ENCODE peak calls at places on chromosomes 4 and X, in five cellular contexts. One of them, this sample, is unnamed.

GRCh38 chrX:45421806-45422205 is 221.1 kb upstream of the DIPK2B start:
- DNase-seq in body of pancreas: no peak
- DNase-seq in mammary epithelial cell: peak
- DNase-seq in SK-N-SH: no peak
- DNase-seq in fibroblast of lung: no peak
- DNase-seq in this sample: no peak

GRCh38 chr4:14867847-14868246 is 134.4 kb upstream of the CPEB2 start:
- DNase-seq in fibroblast of lung: no peak
- DNase-seq in body of pancreas: no peak
- DNase-seq in SK-N-SH: no peak
- DNase-seq in mammary epithelial cell: no peak
- DNase-seq in this sample: no peak

GRCh38 chr4:51870441-51871188 is 27.7 kb downstream of the DCUN1D4 start:
- DNase-seq in SK-N-SH: no peak
- DNase-seq in body of pancreas: no peak
- DNase-seq in fibroblast of lung: peak
- DNase-seq in mammary epithelial cell: no peak
- DNase-seq in this sample: peak

GRCh38 chrX:23742174-23742692 is 843 bp downstream of the ACOT9 start:
- DNase-seq in fibroblast of lung: peak
- DNase-seq in body of pancreas: peak
- DNase-seq in SK-N-SH: peak
- DNase-seq in mammary epithelial cell: peak
- DNase-seq in this sample: peak

GRCh38 chr4:179597301-179597700 is 2155.1 kb upstream of the AGA start:
- DNase-seq in fibroblast of lung: no peak
- DNase-seq in SK-N-SH: no peak
- DNase-seq in body of pancreas: no peak
- DNase-seq in mammary epithelial cell: no peak
- DNase-seq in this sample: no peak

GRCh38 chrX:67524950-67525691 is 18.7 kb upstream of the AR start:
- DNase-seq in mammary epithelial cell: no peak
- DNase-seq in body of pancreas: no peak
- DNase-seq in fibroblast of lung: no peak
- DNase-seq in SK-N-SH: no peak
- DNase-seq in this sample: no peak

GRCh38 chr4:158768577-158769174 is at the start of gene FNIP2:
- DNase-seq in SK-N-SH: peak
- DNase-seq in mammary epithelial cell: peak
- DNase-seq in body of pancreas: peak
- DNase-seq in fibroblast of lung: peak
- DNase-seq in this sample: peak

GRCh38 chr4:37889849-37890500 is 909 bp upstream of the TBC1D1 start:
- DNase-seq in SK-N-SH: peak
- DNase-seq in fibroblast of lung: no peak
- DNase-seq in mammary epithelial cell: no peak
- DNase-seq in body of pancreas: no peak
- DNase-seq in this sample: no peak

GRCh38 chr4:56630876-56631666 is 50.0 kb downstream of the HOPX start:
- DNase-seq in SK-N-SH: no peak
- DNase-seq in body of pancreas: no peak
- DNase-seq in fibroblast of lung: peak
- DNase-seq in mammary epithelial cell: no peak
- DNase-seq in this sample: no peak

GRCh38 chr4:141041021-141041476 is 92.2 kb downstream of the RNF150 start:
- DNase-seq in body of pancreas: no peak
- DNase-seq in mammary epithelial cell: no peak
- DNase-seq in SK-N-SH: no peak
- DNase-seq in fibroblast of lung: peak
- DNase-seq in this sample: peak

GRCh38 chr4:54382623-54383022 is 153.5 kb downstream of the PDGFRA start:
- DNase-seq in body of pancreas: no peak
- DNase-seq in SK-N-SH: no peak
- DNase-seq in mammary epithelial cell: no peak
- DNase-seq in fibroblast of lung: no peak
- DNase-seq in this sample: no peak

GRCh38 chr4:128225148-128225547 is 62.5 kb downstream of the PGRMC2 start:
- DNase-seq in fibroblast of lung: peak
- DNase-seq in mammary epithelial cell: no peak
- DNase-seq in body of pancreas: no peak
- DNase-seq in SK-N-SH: no peak
- DNase-seq in this sample: peak

GRCh38 chrX:151996329-151996728 is 21.9 kb upstream of the GABRE start:
- DNase-seq in fibroblast of lung: no peak
- DNase-seq in mammary epithelial cell: no peak
- DNase-seq in body of pancreas: no peak
- DNase-seq in SK-N-SH: no peak
- DNase-seq in this sample: no peak

GRCh38 chrX:107626481-107626880 is 1.8 kb upstream of the PRPS1 start:
- DNase-seq in SK-N-SH: no peak
- DNase-seq in fibroblast of lung: no peak
- DNase-seq in body of pancreas: no peak
- DNase-seq in mammary epithelial cell: no peak
- DNase-seq in this sample: no peak

GRCh38 chrX:119757979-119758681 is at the start of gene SOWAHD:
- DNase-seq in SK-N-SH: peak
- DNase-seq in body of pancreas: peak
- DNase-seq in fibroblast of lung: no peak
- DNase-seq in mammary epithelial cell: peak
- DNase-seq in this sample: peak

GRCh38 chr4:37837446-37837845 is 11.0 kb downstream of the PGM2 start:
- DNase-seq in mammary epithelial cell: peak
- DNase-seq in body of pancreas: no peak
- DNase-seq in SK-N-SH: no peak
- DNase-seq in fibroblast of lung: peak
- DNase-seq in this sample: peak

GRCh38 chr4:99402765-99403164 is 32.4 kb downstream of the ADH7 start:
- DNase-seq in SK-N-SH: no peak
- DNase-seq in body of pancreas: no peak
- DNase-seq in mammary epithelial cell: no peak
- DNase-seq in fibroblast of lung: no peak
- DNase-seq in this sample: no peak

GRCh38 chr4:25770844-25771243 is 91.9 kb downstream of the SEL1L3 start:
- DNase-seq in SK-N-SH: no peak
- DNase-seq in mammary epithelial cell: no peak
- DNase-seq in body of pancreas: no peak
- DNase-seq in fibroblast of lung: no peak
- DNase-seq in this sample: no peak

GRCh38 chr4:36420111-36420679 is 138.8 kb downstream of the DTHD1 start:
- DNase-seq in fibroblast of lung: no peak
- DNase-seq in SK-N-SH: no peak
- DNase-seq in mammary epithelial cell: no peak
- DNase-seq in body of pancreas: no peak
- DNase-seq in this sample: no peak

GRCh38 chrX:152821145-152821765 is 9.3 kb downstream of the CETN2 start:
- DNase-seq in mammary epithelial cell: peak
- DNase-seq in body of pancreas: peak
- DNase-seq in SK-N-SH: peak
- DNase-seq in fibroblast of lung: peak
- DNase-seq in this sample: peak

GRCh38 chr4:141654098-141654497 is 17.7 kb downstream of the IL15 start:
- DNase-seq in SK-N-SH: no peak
- DNase-seq in mammary epithelial cell: no peak
- DNase-seq in fibroblast of lung: peak
- DNase-seq in body of pancreas: peak
- DNase-seq in this sample: peak

GRCh38 chrX:63747331-63747730 is 37.7 kb downstream of the ARHGEF9 start:
- DNase-seq in fibroblast of lung: peak
- DNase-seq in body of pancreas: no peak
- DNase-seq in mammary epithelial cell: peak
- DNase-seq in SK-N-SH: no peak
- DNase-seq in this sample: peak

GRCh38 chrX:115233497-115234219 is at the start of gene LRCH2:
- DNase-seq in SK-N-SH: peak
- DNase-seq in body of pancreas: no peak
- DNase-seq in fibroblast of lung: peak
- DNase-seq in mammary epithelial cell: no peak
- DNase-seq in this sample: peak

GRCh38 chr4:32697281-32697814 is 1977.2 kb downstream of the PCDH7 start:
- DNase-seq in body of pancreas: no peak
- DNase-seq in mammary epithelial cell: no peak
- DNase-seq in SK-N-SH: no peak
- DNase-seq in fibroblast of lung: no peak
- DNase-seq in this sample: no peak

GRCh38 chrX:8036914-8037313 is 109.7 kb upstream of the PNPLA4 start:
- DNase-seq in body of pancreas: no peak
- DNase-seq in mammary epithelial cell: no peak
- DNase-seq in fibroblast of lung: no peak
- DNase-seq in SK-N-SH: no peak
- DNase-seq in this sample: no peak

GRCh38 chr4:170716868-170717267 is 627.1 kb upstream of the AADAT start:
- DNase-seq in body of pancreas: no peak
- DNase-seq in SK-N-SH: no peak
- DNase-seq in mammary epithelial cell: no peak
- DNase-seq in fibroblast of lung: no peak
- DNase-seq in this sample: peak

GRCh38 chr4:177448850-177449249 is 6.6 kb upstream of the AGA start:
- DNase-seq in mammary epithelial cell: peak
- DNase-seq in SK-N-SH: no peak
- DNase-seq in fibroblast of lung: peak
- DNase-seq in body of pancreas: no peak
- DNase-seq in this sample: peak

GRCh38 chrX:26851981-26852380 is 611.2 kb downstream of the PPP4R3C start:
- DNase-seq in body of pancreas: no peak
- DNase-seq in mammary epithelial cell: peak
- DNase-seq in SK-N-SH: no peak
- DNase-seq in fibroblast of lung: peak
- DNase-seq in this sample: peak

GRCh38 chr4:22486276-22486675 is 29.6 kb downstream of the ADGRA3 start:
- DNase-seq in mammary epithelial cell: no peak
- DNase-seq in SK-N-SH: no peak
- DNase-seq in body of pancreas: no peak
- DNase-seq in fibroblast of lung: peak
- DNase-seq in this sample: no peak

GRCh38 chr4:54840992-54841768 is 183.4 kb downstream of the KIT start:
- DNase-seq in fibroblast of lung: no peak
- DNase-seq in SK-N-SH: peak
- DNase-seq in mammary epithelial cell: no peak
- DNase-seq in body of pancreas: no peak
- DNase-seq in this sample: peak

GRCh38 chr4:102431608-102431961 is 69.6 kb upstream of the NFKB1 start:
- DNase-seq in SK-N-SH: no peak
- DNase-seq in fibroblast of lung: no peak
- DNase-seq in mammary epithelial cell: no peak
- DNase-seq in body of pancreas: no peak
- DNase-seq in this sample: no peak

GRCh38 chr4:39032218-39033085 is at the start of gene TMEM156:
- DNase-seq in mammary epithelial cell: peak
- DNase-seq in fibroblast of lung: no peak
- DNase-seq in SK-N-SH: no peak
- DNase-seq in body of pancreas: peak
- DNase-seq in this sample: peak
- H3K4me3 ChIP-seq in mammary epithelial cell: no peak
- H3K4me3 ChIP-seq in fibroblast of lung: no peak
- H3K4me3 ChIP-seq in SK-N-SH: no peak
- H3K4me3 ChIP-seq in body of pancreas: no peak
- H3K4me3 ChIP-seq in this sample: peak

GRCh38 chrX:154751669-154752271 is 893 bp upstream of the GAB3 start:
- DNase-seq in body of pancreas: no peak
- DNase-seq in SK-N-SH: no peak
- DNase-seq in fibroblast of lung: no peak
- DNase-seq in mammary epithelial cell: no peak
- DNase-seq in this sample: no peak

GRCh38 chrX:154749856-154750255 is 1.0 kb downstream of the GAB3 start:
- DNase-seq in mammary epithelial cell: no peak
- DNase-seq in body of pancreas: no peak
- DNase-seq in fibroblast of lung: no peak
- DNase-seq in SK-N-SH: no peak
- DNase-seq in this sample: peak

GRCh38 chrX:154750301-154751120 is at the start of gene GAB3:
- DNase-seq in SK-N-SH: peak
- DNase-seq in body of pancreas: peak
- DNase-seq in mammary epithelial cell: no peak
- DNase-seq in fibroblast of lung: no peak
- DNase-seq in this sample: peak

GRCh38 chrX:154751121-154751668 is 318 bp upstream of the GAB3 start:
- DNase-seq in fibroblast of lung: no peak
- DNase-seq in body of pancreas: no peak
- DNase-seq in SK-N-SH: no peak
- DNase-seq in mammary epithelial cell: no peak
- DNase-seq in this sample: no peak

DNA sequence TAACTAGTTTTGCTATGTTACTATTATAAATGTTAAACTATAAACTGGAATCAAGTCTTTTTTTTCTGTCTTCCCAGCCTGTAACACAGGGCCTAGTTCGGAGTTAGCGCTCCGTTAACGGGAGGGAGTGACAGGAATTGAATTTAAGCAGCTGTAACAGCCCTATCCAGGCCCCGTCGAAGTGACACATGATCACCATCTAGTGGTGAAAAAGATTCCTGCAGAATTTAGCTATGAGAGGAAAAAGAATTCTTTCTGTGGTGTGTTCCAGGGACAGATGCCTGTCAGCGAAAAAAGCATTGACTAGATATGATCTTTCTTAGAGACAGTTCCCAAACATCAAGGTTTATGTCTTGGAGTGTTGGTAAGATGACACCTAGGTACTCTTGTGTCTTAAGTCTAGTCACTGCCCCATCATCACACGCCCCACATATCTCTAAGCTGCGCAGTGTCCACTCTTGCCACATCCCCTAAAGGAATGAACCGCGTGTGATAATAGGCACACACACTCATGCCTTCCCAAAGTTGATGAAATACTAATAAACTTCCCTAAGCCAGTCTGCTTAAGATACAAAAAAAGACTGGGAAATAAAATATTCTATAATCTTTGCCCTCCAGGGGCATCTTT is 2.1 kb downstream of the GAB3 start:
- DNase-seq in mammary epithelial cell: peak
- DNase-seq in body of pancreas: peak
- DNase-seq in SK-N-SH: peak
- DNase-seq in fibroblast of lung: peak
- DNase-seq in this sample: peak
- TF ChIP-seq CTCF in mammary epithelial cell: peak
- TF ChIP-seq CTCF in body of pancreas: peak
- TF ChIP-seq CTCF in SK-N-SH: peak
- TF ChIP-seq CTCF in fibroblast of lung: peak
- TF ChIP-seq CTCF in this sample: peak

DNA sequence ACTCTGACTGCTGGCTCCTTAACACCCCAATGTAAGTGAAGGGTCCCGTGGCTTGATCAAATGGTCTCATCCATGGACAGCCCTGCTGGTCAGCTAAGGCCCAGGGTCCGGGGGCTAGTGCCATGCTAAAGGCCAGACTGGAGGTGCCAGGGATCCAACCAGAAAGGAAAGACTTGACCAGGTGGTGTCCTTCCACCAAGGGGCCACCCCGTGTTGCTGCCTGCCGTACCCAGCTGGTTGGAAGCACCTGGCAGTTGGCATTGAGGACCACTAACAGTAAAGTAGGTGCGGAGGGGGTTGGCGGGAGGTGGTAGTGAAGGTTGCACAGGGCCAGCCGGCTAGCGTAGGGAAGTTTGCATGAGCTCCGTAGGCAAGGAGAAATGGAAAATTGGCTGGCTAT is 1.7 kb upstream of the IL1RAPL2 start:
- DNase-seq in SK-N-SH: no peak
- DNase-seq in mammary epithelial cell: no peak
- DNase-seq in fibroblast of lung: no peak
- DNase-seq in body of pancreas: no peak
- DNase-seq in this sample: no peak
- H3K4me3 ChIP-seq in SK-N-SH: no peak
- H3K4me3 ChIP-seq in mammary epithelial cell: no peak
- H3K4me3 ChIP-seq in fibroblast of lung: no peak
- H3K4me3 ChIP-seq in body of pancreas: no peak
- H3K4me3 ChIP-seq in this sample: no peak

GRCh38 chrX:150355898-150356297 is 7.2 kb upstream of the MAMLD1 start:
- DNase-seq in body of pancreas: no peak
- DNase-seq in SK-N-SH: no peak
- DNase-seq in mammary epithelial cell: no peak
- DNase-seq in fibroblast of lung: no peak
- DNase-seq in this sample: no peak
- TF ChIP-seq CTCF in body of pancreas: no peak
- TF ChIP-seq CTCF in SK-N-SH: no peak
- TF ChIP-seq CTCF in mammary epithelial cell: no peak
- TF ChIP-seq CTCF in fibroblast of lung: no peak
- TF ChIP-seq CTCF in this sample: no peak

This sample was measured in cardiac fibroblast.